ENCODE peak calls at places on chromosomes 11 and 22, in four cellular contexts. J is fibroblast of mammary gland, R is Panc1, S is adrenal gland. Y is an unnamed sample.

GRCh38 chr22:43862074-43862881 is at the start of gene SULT4A1:
- DNase-seq in J (peak), R (peak), S (peak), Y (no peak)

GRCh38 chr11:56624661-56625110 is 10.0 kb upstream of the OR5M1 start:
- DNase-seq in J (peak), R (peak), S (no peak), Y (peak)

GRCh38 chr22:30717331-30717921 is 22.8 kb downstream of the OSBP2 start:
- DNase-seq in J (peak), R (no peak), S (peak), Y (no peak)

GRCh38 chr11:46291441-46292143 is 14.1 kb downstream of the CREB3L1 start:
- DNase-seq in J (peak), R (no peak), S (peak), Y (no peak)

GRCh38 chr11:86940122-86940777 is 14.9 kb downstream of the FZD4 start:
- DNase-seq in J (peak), R (no peak), S (peak), Y (no peak)

GRCh38 chr11:82980292-82980691 is 78.8 kb downstream of the DDIAS start:
- DNase-seq in J (peak), R (peak), S (no peak), Y (no peak)

GRCh38 chr11:113730887-113731726 is 25.0 kb upstream of the TMPRSS5 start:
- DNase-seq in J (peak), R (peak), S (peak), Y (peak)

GRCh38 chr22:49903322-49904039 is 14.8 kb downstream of the ALG12 start:
- DNase-seq in J (no peak), R (no peak), S (no peak), Y (no peak)

GRCh38 chr22:48953103-48953720 is 874.5 kb downstream of the BRD1 start:
- DNase-seq in J (no peak), R (no peak), S (peak), Y (no peak)

GRCh38 chr11:124791626-124792341 is 8.4 kb downstream of the MSANTD2 start:
- DNase-seq in J (peak), R (no peak), S (no peak), Y (peak)

GRCh38 chr22:43313497-43314474 is 29.4 kb downstream of the SCUBE1 start:
- DNase-seq in J (peak), R (no peak), S (peak), Y (no peak)

GRCh38 chr11:95241673-95242072 is 10.7 kb upstream of the SESN3 start:
- DNase-seq in J (peak), R (no peak), S (no peak), Y (no peak)

GRCh38 chr11:94144233-94144632 is 15.6 kb downstream of the PANX1 start:
- DNase-seq in J (no peak), R (no peak), S (no peak), Y (peak)

GRCh38 chr11:117034901-117035300 is 63.3 kb downstream of the SIK3 start:
- DNase-seq in J (no peak), R (no peak), S (no peak), Y (no peak)

GRCh38 chr11:134034496-134035381 is 34.1 kb upstream of the JAM3 start:
- DNase-seq in J (no peak), R (no peak), S (peak), Y (no peak)

GRCh38 chr11:127074151-127074761 is 73.7 kb upstream of the KIRREL3 start:
- DNase-seq in J (peak), R (peak), S (peak), Y (peak)

GRCh38 chr22:18056802-18057474 is 20.9 kb upstream of the PEX26 start:
- DNase-seq in J (no peak), R (no peak), S (no peak), Y (peak)

DNA sequence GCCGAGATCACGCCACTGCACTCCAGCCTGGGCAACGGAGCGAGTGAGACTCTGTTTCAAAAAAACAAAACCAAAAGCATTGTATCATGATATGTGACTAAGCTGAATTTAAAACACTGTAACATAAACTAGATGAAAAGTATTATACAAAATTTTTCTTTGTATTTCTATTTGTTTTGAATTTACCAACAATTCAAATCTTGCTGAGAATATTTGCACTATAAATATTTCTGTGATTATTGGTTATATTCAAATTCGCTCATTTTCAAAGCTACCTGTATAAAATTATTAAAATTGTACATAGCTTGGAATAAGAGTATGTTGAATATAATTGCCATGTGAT is 101.9 kb upstream of the SERPIND1 start:
- DNase-seq in J (no peak), R (no peak), S (no peak), Y (no peak)
- TF ChIP-seq CTCF in J (no peak), R (no peak), S (no peak), Y (no peak)

GRCh38 chr11:18730020-18730419 is 4.0 kb upstream of the IGSF22 start:
- DNase-seq in J (no peak), R (no peak), S (no peak), Y (no peak)
- TF ChIP-seq CTCF in J (no peak), R (no peak), S (no peak), Y (no peak)

DNA sequence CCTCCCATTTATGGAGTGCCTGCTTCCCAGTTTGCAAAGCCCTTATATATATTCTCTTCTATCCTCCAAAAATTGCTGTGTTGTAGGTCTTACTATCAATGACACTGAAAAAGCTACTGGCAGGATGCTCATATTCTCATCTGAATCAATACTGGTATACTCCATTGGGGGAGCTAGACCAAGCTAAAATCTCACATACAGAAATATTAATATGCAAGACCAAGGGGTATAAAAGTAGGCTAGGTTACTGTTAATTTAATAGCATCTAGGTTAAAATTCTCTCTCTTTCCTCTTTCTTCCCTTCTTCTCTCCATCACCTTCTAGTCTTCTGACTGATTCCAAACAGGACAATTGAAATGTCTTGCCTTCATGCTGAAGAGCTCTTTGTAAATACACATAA is 17.1 kb upstream of the BDNF start:
- DNase-seq in J (peak), R (no peak), S (no peak), Y (no peak)
- TF ChIP-seq CTCF in J (peak), R (peak), S (no peak), Y (no peak)

GRCh38 chr11:26137651-26138050 is 194.3 kb upstream of the ANO3 start:
- DNase-seq in J (peak), R (no peak), S (no peak), Y (no peak)

GRCh38 chr11:26134053-26134452 is 197.9 kb upstream of the ANO3 start:
- DNase-seq in J (no peak), R (no peak), S (no peak), Y (no peak)

DNA sequence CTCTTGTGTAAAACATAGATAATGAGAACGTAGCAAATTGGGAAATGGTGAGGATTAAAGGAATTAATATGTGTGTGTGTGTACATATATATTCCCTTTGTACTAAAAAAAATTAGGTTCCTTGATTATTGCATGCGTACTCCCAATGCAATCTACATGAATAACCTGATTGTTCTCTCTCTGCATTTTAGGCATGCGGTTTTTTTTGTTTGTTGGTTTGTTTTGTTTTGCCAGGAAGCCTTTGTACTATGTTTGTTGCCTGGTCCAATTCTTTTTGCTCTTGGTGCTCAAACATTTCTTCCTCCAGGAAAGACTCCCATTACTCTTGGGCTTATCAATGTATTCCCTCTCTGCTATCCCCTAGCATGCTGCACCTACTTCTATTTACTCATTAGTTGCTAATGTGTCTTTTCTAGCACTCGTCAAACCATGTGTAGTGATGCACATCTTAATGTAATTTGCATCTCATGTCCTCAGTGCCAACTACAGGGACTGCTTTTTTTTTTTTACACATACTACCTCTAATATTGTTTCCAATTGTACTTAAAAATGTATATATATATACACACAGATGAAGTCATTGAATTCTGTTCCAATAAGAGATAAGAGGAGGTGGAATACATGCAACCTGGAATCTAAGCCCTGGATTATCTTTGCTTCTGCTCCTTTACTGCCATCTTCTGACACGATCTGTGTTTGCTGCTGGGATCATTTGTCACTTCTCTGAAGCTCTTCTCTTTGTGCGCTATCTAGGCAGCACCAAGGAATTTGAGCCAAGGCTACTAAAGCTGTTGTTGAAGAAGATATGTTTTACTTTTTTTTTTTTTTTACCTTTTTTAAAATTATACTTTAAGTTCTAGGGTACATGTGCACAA is 197.2 kb upstream of the ANO3 start:
- DNase-seq in J (peak), R (no peak), S (no peak), Y (peak)
- TF ChIP-seq CTCF in J (peak), R (peak), S (no peak), Y (peak)

GRCh38 chr11:60482361-60482760 is 10.2 kb upstream of the MS4A12 start:
- DNase-seq in J (no peak), R (no peak), S (no peak), Y (no peak)
- TF ChIP-seq CTCF in J (no peak), R (no peak), S (no peak), Y (no peak)

GRCh38 chr11:27210509-27210908 is 152.5 kb downstream of the CCDC34 start:
- DNase-seq in J (no peak), R (no peak), S (no peak), Y (no peak)

GRCh38 chr11:27212248-27212780 is 150.7 kb downstream of the CCDC34 start:
- DNase-seq in J (no peak), R (no peak), S (no peak), Y (no peak)

GRCh38 chr11:27213232-27213660 is 149.8 kb downstream of the CCDC34 start:
- DNase-seq in J (peak), R (peak), S (no peak), Y (no peak)

GRCh38 chr11:27209562-27210005 is 153.4 kb downstream of the CCDC34 start:
- DNase-seq in J (peak), R (peak), S (peak), Y (no peak)

GRCh38 chr11:27211370-27212127 is 151.5 kb downstream of the CCDC34 start:
- DNase-seq in J (no peak), R (no peak), S (no peak), Y (no peak)
- TF ChIP-seq CTCF in J (peak), R (peak), S (peak), Y (no peak)

DNA sequence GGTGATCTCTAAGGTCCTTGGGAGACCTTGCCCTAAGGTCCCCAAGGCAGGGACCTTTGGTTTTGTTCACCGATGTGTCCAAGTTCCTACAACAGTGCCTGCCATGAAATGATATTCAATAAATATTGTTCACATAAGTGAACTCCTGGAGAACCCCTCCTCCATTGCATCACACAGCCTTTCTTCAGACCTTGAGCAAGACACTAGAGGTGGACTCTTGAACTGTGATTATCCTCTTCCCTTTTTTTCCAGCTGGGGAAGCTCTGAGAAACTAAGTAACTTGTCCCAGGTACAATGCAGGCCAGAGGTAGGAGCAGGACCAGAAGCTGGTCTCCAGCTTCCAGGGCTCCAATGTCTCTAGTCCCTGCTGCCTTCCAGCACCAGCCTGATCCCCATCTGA is 76.6 kb upstream of the LMO1 start:
- DNase-seq in J (no peak), R (no peak), S (no peak), Y (no peak)
- TF ChIP-seq CTCF in J (no peak), R (no peak), S (no peak), Y (no peak)

GRCh38 chr11:79159657-79160450 is 281.0 kb downstream of the TENM4 start:
- DNase-seq in J (no peak), R (no peak), S (no peak), Y (no peak)
- TF ChIP-seq CTCF in J (peak), R (peak), S (peak), Y (no peak)

GRCh38 chr22:46250035-46250782 is at the start of gene CDPF1:
- DNase-seq in J (peak), R (no peak), S (peak), Y (peak)
- TF ChIP-seq CTCF in J (no peak), R (no peak), S (no peak), Y (no peak)

GRCh38 chr11:64947202-64947814 is 11.6 kb upstream of the GPHA2 start:
- DNase-seq in J (peak), R (no peak), S (no peak), Y (no peak)
- TF ChIP-seq CTCF in J (no peak), R (no peak), S (no peak), Y (no peak)

Y was measured in GM20000.